ENCODE peak calls at places on chromosomes 6 and 20, in eight cellular contexts. One of them, this sample, is unnamed.

GRCh38 chr6:156976144-156977088 is 199.2 kb downstream of the ARID1B start:
- DNase-seq in choroid plexus epithelial cell: no peak
- DNase-seq in uterus: no peak
- DNase-seq in IMR-90: no peak
- DNase-seq in fibroblast of mammary gland: peak; percentile 52
- DNase-seq in psoas muscle: no peak
- DNase-seq in progenitor cell of endocrine pancreas: no peak
- DNase-seq in NB4: peak; percentile 52
- DNase-seq in this sample: no peak

GRCh38 chr20:642398-643174 is 10.4 kb downstream of the SRXN1 start:
- DNase-seq in choroid plexus epithelial cell: no peak
- DNase-seq in uterus: peak; percentile 25
- DNase-seq in IMR-90: no peak
- DNase-seq in fibroblast of mammary gland: no peak
- DNase-seq in psoas muscle: peak; percentile 68
- DNase-seq in progenitor cell of endocrine pancreas: peak; percentile 37
- DNase-seq in NB4: no peak
- DNase-seq in this sample: no peak

GRCh38 chr6:29974901-29975560 is 32.7 kb downstream of the HLA-A start:
- DNase-seq in choroid plexus epithelial cell: no peak
- DNase-seq in uterus: no peak
- DNase-seq in IMR-90: no peak
- DNase-seq in fibroblast of mammary gland: no peak
- DNase-seq in psoas muscle: no peak
- DNase-seq in progenitor cell of endocrine pancreas: no peak
- DNase-seq in NB4: peak; percentile 14
- DNase-seq in this sample: no peak

GRCh38 chr6:170371588-170371987 is 65.0 kb downstream of the FAM120B start:
- DNase-seq in choroid plexus epithelial cell: no peak
- DNase-seq in uterus: no peak
- DNase-seq in IMR-90: peak; percentile 5
- DNase-seq in fibroblast of mammary gland: no peak
- DNase-seq in psoas muscle: no peak
- DNase-seq in progenitor cell of endocrine pancreas: no peak
- DNase-seq in NB4: no peak
- DNase-seq in this sample: no peak

GRCh38 chr6:53032853-53033252 is 32.4 kb upstream of the FBXO9 start:
- DNase-seq in choroid plexus epithelial cell: no peak
- DNase-seq in uterus: no peak
- DNase-seq in IMR-90: peak; percentile 67
- DNase-seq in fibroblast of mammary gland: peak; percentile 70
- DNase-seq in psoas muscle: no peak
- DNase-seq in progenitor cell of endocrine pancreas: no peak
- DNase-seq in NB4: no peak
- DNase-seq in this sample: no peak

GRCh38 chr20:23631981-23632710 is 5.6 kb downstream of the CST3 start:
- DNase-seq in choroid plexus epithelial cell: no peak
- DNase-seq in uterus: no peak
- DNase-seq in IMR-90: no peak
- DNase-seq in fibroblast of mammary gland: no peak
- DNase-seq in psoas muscle: no peak
- DNase-seq in progenitor cell of endocrine pancreas: no peak
- DNase-seq in NB4: no peak
- DNase-seq in this sample: no peak

GRCh38 chr6:170024940-170025339 is 265.9 kb downstream of the DLL1 start:
- DNase-seq in choroid plexus epithelial cell: peak; percentile 42
- DNase-seq in uterus: peak; percentile 67
- DNase-seq in IMR-90: peak; percentile 58
- DNase-seq in fibroblast of mammary gland: peak; percentile 87
- DNase-seq in psoas muscle: no peak
- DNase-seq in progenitor cell of endocrine pancreas: no peak
- DNase-seq in NB4: no peak
- DNase-seq in this sample: peak; percentile 59

GRCh38 chr6:52576392-52577021 is 353 bp downstream of the TRAM2 start:
- DNase-seq in choroid plexus epithelial cell: peak; percentile 89
- DNase-seq in uterus: peak; percentile 70
- DNase-seq in IMR-90: peak; percentile 85
- DNase-seq in fibroblast of mammary gland: peak; percentile 82
- DNase-seq in psoas muscle: peak; percentile 80
- DNase-seq in progenitor cell of endocrine pancreas: peak; percentile 52
- DNase-seq in NB4: peak; percentile 86
- DNase-seq in this sample: peak; percentile 66

GRCh38 chr6:399785-400517 is 8.4 kb downstream of the IRF4 start:
- DNase-seq in choroid plexus epithelial cell: no peak
- DNase-seq in uterus: no peak
- DNase-seq in IMR-90: no peak
- DNase-seq in fibroblast of mammary gland: no peak
- DNase-seq in psoas muscle: no peak
- DNase-seq in progenitor cell of endocrine pancreas: no peak
- DNase-seq in NB4: no peak
- DNase-seq in this sample: no peak

GRCh38 chr6:6595946-6596345 is 7.4 kb downstream of the LY86 start:
- DNase-seq in choroid plexus epithelial cell: no peak
- DNase-seq in uterus: no peak
- DNase-seq in IMR-90: no peak
- DNase-seq in fibroblast of mammary gland: no peak
- DNase-seq in psoas muscle: no peak
- DNase-seq in progenitor cell of endocrine pancreas: no peak
- DNase-seq in NB4: no peak
- DNase-seq in this sample: no peak

GRCh38 chr6:11271637-11272036 is 39.2 kb upstream of the NEDD9 start:
- DNase-seq in choroid plexus epithelial cell: peak; percentile 71
- DNase-seq in uterus: no peak
- DNase-seq in IMR-90: peak; percentile 96
- DNase-seq in fibroblast of mammary gland: no peak
- DNase-seq in psoas muscle: no peak
- DNase-seq in progenitor cell of endocrine pancreas: no peak
- DNase-seq in NB4: no peak
- DNase-seq in this sample: no peak

GRCh38 chr6:7758456-7758855 is 32.6 kb downstream of the BMP6 start:
- DNase-seq in choroid plexus epithelial cell: peak; percentile 95
- DNase-seq in uterus: no peak
- DNase-seq in IMR-90: peak; percentile 79
- DNase-seq in fibroblast of mammary gland: peak; percentile 79
- DNase-seq in psoas muscle: peak; percentile 61
- DNase-seq in progenitor cell of endocrine pancreas: no peak
- DNase-seq in NB4: no peak
- DNase-seq in this sample: no peak

GRCh38 chr20:34299925-34300806 is 3.0 kb downstream of the AHCY start:
- DNase-seq in choroid plexus epithelial cell: peak; percentile 30
- DNase-seq in uterus: no peak
- DNase-seq in IMR-90: peak; percentile 44
- DNase-seq in fibroblast of mammary gland: peak; percentile 6
- DNase-seq in psoas muscle: no peak
- DNase-seq in progenitor cell of endocrine pancreas: no peak
- DNase-seq in NB4: no peak
- DNase-seq in this sample: no peak

GRCh38 chr6:56517155-56517745 is 125.4 kb downstream of the DST start:
- DNase-seq in choroid plexus epithelial cell: peak; percentile 87
- DNase-seq in uterus: no peak
- DNase-seq in IMR-90: peak; percentile 84
- DNase-seq in fibroblast of mammary gland: peak; percentile 81
- DNase-seq in psoas muscle: no peak
- DNase-seq in progenitor cell of endocrine pancreas: no peak
- DNase-seq in NB4: no peak
- DNase-seq in this sample: no peak

GRCh38 chr20:48223715-48224114 is 438.4 kb upstream of the SULF2 start:
- DNase-seq in choroid plexus epithelial cell: no peak
- DNase-seq in uterus: no peak
- DNase-seq in IMR-90: no peak
- DNase-seq in fibroblast of mammary gland: no peak
- DNase-seq in psoas muscle: no peak
- DNase-seq in progenitor cell of endocrine pancreas: no peak
- DNase-seq in NB4: no peak
- DNase-seq in this sample: no peak

GRCh38 chr6:5214570-5215052 is 46.1 kb downstream of the LYRM4 start:
- DNase-seq in choroid plexus epithelial cell: peak; percentile 93
- DNase-seq in uterus: no peak
- DNase-seq in IMR-90: peak; percentile 78
- DNase-seq in fibroblast of mammary gland: peak; percentile 37
- DNase-seq in psoas muscle: no peak
- DNase-seq in progenitor cell of endocrine pancreas: no peak
- DNase-seq in NB4: peak; percentile 63
- DNase-seq in this sample: peak; percentile 14

GRCh38 chr6:5215181-5215580 is 45.6 kb downstream of the LYRM4 start:
- DNase-seq in choroid plexus epithelial cell: no peak
- DNase-seq in uterus: no peak
- DNase-seq in IMR-90: peak; percentile 55
- DNase-seq in fibroblast of mammary gland: no peak
- DNase-seq in psoas muscle: no peak
- DNase-seq in progenitor cell of endocrine pancreas: no peak
- DNase-seq in NB4: no peak
- DNase-seq in this sample: no peak

GRCh38 chr6:5215799-5216198 is 45.0 kb downstream of the LYRM4 start:
- DNase-seq in choroid plexus epithelial cell: no peak
- DNase-seq in uterus: no peak
- DNase-seq in IMR-90: no peak
- DNase-seq in fibroblast of mammary gland: no peak
- DNase-seq in psoas muscle: no peak
- DNase-seq in progenitor cell of endocrine pancreas: no peak
- DNase-seq in NB4: no peak
- DNase-seq in this sample: no peak

GRCh38 chr6:5219292-5219691 is 41.5 kb downstream of the LYRM4 start:
- DNase-seq in choroid plexus epithelial cell: no peak
- DNase-seq in uterus: no peak
- DNase-seq in IMR-90: no peak
- DNase-seq in fibroblast of mammary gland: no peak
- DNase-seq in psoas muscle: no peak
- DNase-seq in progenitor cell of endocrine pancreas: no peak
- DNase-seq in NB4: no peak
- DNase-seq in this sample: no peak

DNA sequence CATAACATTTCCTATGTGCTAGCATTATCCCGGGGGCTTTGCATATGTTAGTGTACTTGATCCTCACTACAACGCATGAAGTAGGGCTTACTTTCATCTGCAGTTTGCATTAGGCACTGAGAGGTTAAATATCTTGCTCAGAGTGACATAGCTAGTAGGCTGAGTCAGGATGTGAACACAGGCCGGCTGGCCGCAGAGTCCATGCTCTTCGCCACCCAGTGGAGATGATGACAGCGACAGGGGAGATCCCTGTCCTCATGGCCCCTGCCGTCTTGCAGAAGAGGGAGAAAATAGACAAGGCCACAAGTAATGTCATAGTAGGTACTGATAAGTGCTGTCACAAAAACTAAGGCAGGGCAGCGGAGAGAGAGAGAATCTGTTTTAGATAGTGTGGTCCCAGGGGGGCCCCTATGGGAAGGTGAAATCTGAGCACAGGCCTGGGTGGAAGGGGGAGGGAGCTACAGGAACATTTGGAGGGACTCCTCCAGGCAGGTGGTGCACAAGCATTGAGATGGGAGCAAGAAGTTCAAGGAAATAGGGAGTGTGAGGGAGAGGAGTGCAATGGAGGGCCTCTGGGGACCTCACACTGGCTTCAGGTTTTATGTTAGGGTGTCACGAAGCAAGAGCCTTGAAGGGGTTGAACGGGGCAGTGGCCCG is 46.8 kb downstream of the LYRM4 start:
- DNase-seq in choroid plexus epithelial cell: peak; percentile 81
- DNase-seq in uterus: no peak
- DNase-seq in IMR-90: peak; percentile 82
- DNase-seq in fibroblast of mammary gland: peak; percentile 45
- DNase-seq in psoas muscle: no peak
- DNase-seq in progenitor cell of endocrine pancreas: no peak
- DNase-seq in NB4: no peak
- DNase-seq in this sample: no peak
- TF ChIP-seq CTCF in choroid plexus epithelial cell: peak; percentile 63
- TF ChIP-seq CTCF in uterus: no peak
- TF ChIP-seq CTCF in IMR-90: peak; percentile 47
- TF ChIP-seq CTCF in fibroblast of mammary gland: peak; percentile 13
- TF ChIP-seq CTCF in psoas muscle: no peak
- TF ChIP-seq CTCF in progenitor cell of endocrine pancreas: no peak
- TF ChIP-seq CTCF in NB4: no peak
- TF ChIP-seq CTCF in this sample: no peak

GRCh38 chr6:33049323-33049722 is 24.1 kb downstream of the HLA-DPA1 start:
- DNase-seq in choroid plexus epithelial cell: no peak
- DNase-seq in uterus: no peak
- DNase-seq in IMR-90: no peak
- DNase-seq in fibroblast of mammary gland: peak; percentile 2
- DNase-seq in psoas muscle: no peak
- DNase-seq in progenitor cell of endocrine pancreas: no peak
- DNase-seq in NB4: peak; percentile 4
- DNase-seq in this sample: no peak
- TF ChIP-seq CTCF in choroid plexus epithelial cell: peak; percentile 39
- TF ChIP-seq CTCF in uterus: no peak
- TF ChIP-seq CTCF in IMR-90: no peak
- TF ChIP-seq CTCF in fibroblast of mammary gland: peak; percentile 26
- TF ChIP-seq CTCF in psoas muscle: no peak
- TF ChIP-seq CTCF in progenitor cell of endocrine pancreas: peak; percentile 40
- TF ChIP-seq CTCF in NB4: peak; percentile 25
- TF ChIP-seq CTCF in this sample: no peak

GRCh38 chr6:107689881-107690545 is 134.1 kb downstream of the SCML4 start:
- DNase-seq in choroid plexus epithelial cell: no peak
- DNase-seq in uterus: peak; percentile 49
- DNase-seq in IMR-90: no peak
- DNase-seq in fibroblast of mammary gland: peak; percentile 83
- DNase-seq in psoas muscle: no peak
- DNase-seq in progenitor cell of endocrine pancreas: no peak
- DNase-seq in NB4: no peak
- DNase-seq in this sample: no peak
- TF ChIP-seq CTCF in choroid plexus epithelial cell: no peak
- TF ChIP-seq CTCF in uterus: no peak
- TF ChIP-seq CTCF in IMR-90: no peak
- TF ChIP-seq CTCF in fibroblast of mammary gland: peak; percentile 20
- TF ChIP-seq CTCF in psoas muscle: no peak
- TF ChIP-seq CTCF in progenitor cell of endocrine pancreas: no peak
- TF ChIP-seq CTCF in NB4: no peak
- TF ChIP-seq CTCF in this sample: no peak

GRCh38 chr20:38113401-38114325 is 51.4 kb downstream of the TGM2 start:
- DNase-seq in choroid plexus epithelial cell: peak; percentile 63
- DNase-seq in uterus: no peak
- DNase-seq in IMR-90: no peak
- DNase-seq in fibroblast of mammary gland: no peak
- DNase-seq in psoas muscle: no peak
- DNase-seq in progenitor cell of endocrine pancreas: no peak
- DNase-seq in NB4: peak; percentile 82
- DNase-seq in this sample: no peak
- TF ChIP-seq CTCF in choroid plexus epithelial cell: peak; percentile 58
- TF ChIP-seq CTCF in uterus: peak; percentile 28
- TF ChIP-seq CTCF in IMR-90: peak; percentile 8
- TF ChIP-seq CTCF in fibroblast of mammary gland: peak; percentile 15
- TF ChIP-seq CTCF in psoas muscle: no peak
- TF ChIP-seq CTCF in progenitor cell of endocrine pancreas: peak; percentile 34
- TF ChIP-seq CTCF in NB4: peak; percentile 76
- TF ChIP-seq CTCF in this sample: peak; percentile 13

DNA sequence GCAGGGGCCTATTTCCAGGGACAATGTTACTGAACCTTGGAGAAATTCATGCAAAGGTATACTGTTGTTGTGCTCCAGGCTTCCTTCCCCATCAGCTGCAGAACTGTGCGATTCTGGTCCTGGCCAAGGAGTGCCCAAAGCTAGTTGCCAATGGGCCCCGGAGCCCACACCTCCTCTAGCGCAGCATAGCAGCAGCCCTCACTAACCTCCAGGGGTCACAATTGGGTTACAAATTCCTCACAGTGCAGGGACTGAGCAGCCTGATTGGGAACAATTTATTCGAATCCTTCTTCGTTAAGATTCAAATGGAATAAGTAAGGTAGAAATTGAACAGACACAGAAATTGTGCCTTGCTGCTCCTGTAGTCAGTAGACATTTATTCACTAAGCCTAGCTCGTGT is 284.9 kb downstream of the PRKN start:
- DNase-seq in choroid plexus epithelial cell: no peak
- DNase-seq in uterus: no peak
- DNase-seq in IMR-90: no peak
- DNase-seq in fibroblast of mammary gland: peak; percentile 2
- DNase-seq in psoas muscle: no peak
- DNase-seq in progenitor cell of endocrine pancreas: peak; percentile 20
- DNase-seq in NB4: peak; percentile 47
- DNase-seq in this sample: no peak
- TF ChIP-seq CTCF in choroid plexus epithelial cell: no peak
- TF ChIP-seq CTCF in uterus: no peak
- TF ChIP-seq CTCF in IMR-90: no peak
- TF ChIP-seq CTCF in fibroblast of mammary gland: peak; percentile 5
- TF ChIP-seq CTCF in psoas muscle: peak; percentile 19
- TF ChIP-seq CTCF in progenitor cell of endocrine pancreas: peak; percentile 75
- TF ChIP-seq CTCF in NB4: peak; percentile 52
- TF ChIP-seq CTCF in this sample: no peak